ENCODE peak calls at places on chromosome 15, in eight cellular contexts. V, K, O, B, U, S, D and I are unnamed samples.
A peak's percentile ranks its signal among the peaks of the same experiment; 100 is the strongest.

GRCh38 chr15:92733934-92734521 is 78.5 kb upstream of the FAM174B start:
- DNase-seq in U (no peak), B (no peak), K (peak; percentile 25), D (no peak), V (peak; percentile 11), O (peak; percentile 21), S (no peak), I (no peak)

GRCh38 chr15:87816811-87817210 is 439.7 kb downstream of the NTRK3 start:
- DNase-seq in S (no peak), U (no peak), D (peak; percentile 2), B (no peak), O (no peak), K (peak; percentile 94), V (peak; percentile 99), I (peak; percentile 48)

GRCh38 chr15:57334257-57334656 is 42.0 kb upstream of the CGNL1 start:
- DNase-seq in U (no peak), V (peak; percentile 31), S (no peak), B (no peak), K (no peak), O (no peak), D (no peak), I (no peak)

GRCh38 chr15:43239732-43240491 is 19.1 kb upstream of the EPB42 start:
- DNase-seq in K (no peak), U (no peak), V (no peak), D (no peak), O (no peak), S (no peak), B (peak; percentile 21), I (no peak)

GRCh38 chr15:45715528-45715927 is 80.7 kb downstream of the SQOR start:
- DNase-seq in S (no peak), U (no peak), B (no peak), V (peak; percentile 32), D (no peak), K (no peak), O (no peak), I (no peak)

GRCh38 chr15:57611119-57611518 is 19.4 kb downstream of the MYZAP start:
- DNase-seq in K (no peak), O (no peak), D (no peak), B (no peak), V (no peak), S (no peak), U (no peak), I (no peak)

GRCh38 chr15:98920091-98920880 is 87.3 kb downstream of the PGPEP1L start:
- DNase-seq in B (no peak), U (no peak), D (no peak), K (no peak), O (no peak), V (no peak), S (no peak), I (no peak)

GRCh38 chr15:45732544-45733130 is 97.8 kb downstream of the SQOR start:
- DNase-seq in B (no peak), K (no peak), S (no peak), U (no peak), V (no peak), O (peak; percentile 34), D (no peak), I (peak; percentile 22)

GRCh38 chr15:100373942-100374341 is 32.2 kb upstream of the ADAMTS17 start:
- DNase-seq in O (no peak), K (no peak), B (no peak), D (no peak), U (no peak), V (no peak), S (no peak), I (no peak)

GRCh38 chr15:73081321-73081958 is 29.2 kb downstream of the NEO1 start:
- DNase-seq in U (no peak), D (peak; percentile 47), B (no peak), S (no peak), O (no peak), K (peak; percentile 67), V (peak; percentile 71), I (no peak)

GRCh38 chr15:100945006-100945405 is 25.8 kb downstream of the LRRK1 start:
- DNase-seq in D (no peak), K (peak; percentile 27), S (no peak), U (no peak), V (peak; percentile 47), O (no peak), B (no peak), I (no peak)

GRCh38 chr15:41919201-41919820 is 25.5 kb upstream of the SPTBN5 start:
- DNase-seq in O (no peak), D (no peak), V (no peak), K (no peak), B (no peak), U (no peak), S (no peak), I (no peak)

GRCh38 chr15:29669823-29670222 is 152.4 kb downstream of the TJP1 start:
- DNase-seq in O (no peak), U (no peak), K (peak; percentile 39), V (peak; percentile 34), S (no peak), B (peak; percentile 34), D (no peak), I (no peak)

GRCh38 chr15:39438260-39438659 is 142.6 kb upstream of the THBS1 start:
- DNase-seq in S (no peak), O (peak; percentile 58), U (peak; percentile 56), V (no peak), B (no peak), D (no peak), K (no peak), I (no peak)

GRCh38 chr15:39435244-39435643 is 145.6 kb upstream of the THBS1 start:
- DNase-seq in D (no peak), O (no peak), S (no peak), V (no peak), K (no peak), U (no peak), B (no peak), I (no peak)

GRCh38 chr15:39442898-39443297 is 138.0 kb upstream of the THBS1 start:
- DNase-seq in U (no peak), K (no peak), V (no peak), S (no peak), B (no peak), D (no peak), O (no peak), I (no peak)

GRCh38 chr15:39434751-39435238 is 146.1 kb upstream of the THBS1 start:
- DNase-seq in K (no peak), S (no peak), B (no peak), U (no peak), D (no peak), V (no peak), O (no peak), I (no peak)

DNA sequence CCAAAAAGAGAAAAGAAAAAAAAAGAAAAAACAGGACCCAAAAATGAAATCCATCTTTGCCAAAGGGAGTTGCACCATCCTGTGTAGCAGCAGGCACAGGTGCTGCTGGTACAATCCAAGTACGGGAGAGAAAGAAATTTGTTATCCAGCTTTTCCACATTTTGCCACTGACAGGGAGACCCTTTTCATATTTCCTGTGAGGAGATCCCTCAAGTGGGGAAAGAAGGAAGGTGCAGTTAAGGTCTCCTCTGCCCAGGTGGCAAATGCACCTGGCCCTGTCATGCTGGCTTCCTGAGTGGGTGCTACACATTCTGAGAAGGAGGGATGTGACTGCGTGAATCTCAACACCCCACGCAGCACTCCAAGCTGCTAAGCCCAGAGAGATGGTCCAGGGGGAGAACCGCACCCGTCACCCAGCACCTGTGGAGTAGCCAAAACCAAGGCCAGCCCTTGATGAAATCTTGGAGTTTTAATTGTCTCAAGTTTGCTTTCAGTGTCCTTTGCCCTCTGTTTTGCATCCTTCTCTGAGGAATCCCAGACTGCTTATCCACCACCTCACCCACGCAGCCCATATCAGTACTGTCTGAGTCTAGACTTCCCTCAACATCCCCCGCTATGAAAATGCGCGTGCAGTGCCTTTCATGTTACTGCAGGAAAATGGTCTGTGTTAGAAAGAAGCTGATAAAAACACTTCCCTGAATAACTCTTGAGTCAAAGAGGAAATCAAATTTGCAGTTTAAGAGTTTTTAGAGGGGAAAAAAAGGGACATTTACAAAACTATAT is 141.9 kb upstream of the THBS1 start:
- DNase-seq in O (no peak), B (no peak), V (peak; percentile 40), K (no peak), S (no peak), U (no peak), D (no peak), I (no peak)
- TF ChIP-seq CTCF in O (no peak), B (no peak), V (peak; percentile 9), K (no peak), S (no peak), U (no peak), D (peak; percentile 23), I (peak; percentile 33)

GRCh38 chr15:82571722-82572222 is 31.5 kb upstream of the RPS17 start:
- DNase-seq in V (peak; percentile 83), D (no peak), K (peak; percentile 77), S (no peak), O (peak; percentile 53), U (peak; percentile 80), B (peak; percentile 69), I (peak; percentile 31)
- H3K4me3 ChIP-seq in V (peak overlapping the region; percentile 36), D (no peak overlapping the region), K (peak overlapping the region; percentile 65), S (no peak overlapping the region), O (peak overlapping the region; percentile 63), U (peak overlapping the region; percentile 46), B (peak overlapping the region; percentile 50), I (peak overlapping the region; percentile 48)

DNA sequence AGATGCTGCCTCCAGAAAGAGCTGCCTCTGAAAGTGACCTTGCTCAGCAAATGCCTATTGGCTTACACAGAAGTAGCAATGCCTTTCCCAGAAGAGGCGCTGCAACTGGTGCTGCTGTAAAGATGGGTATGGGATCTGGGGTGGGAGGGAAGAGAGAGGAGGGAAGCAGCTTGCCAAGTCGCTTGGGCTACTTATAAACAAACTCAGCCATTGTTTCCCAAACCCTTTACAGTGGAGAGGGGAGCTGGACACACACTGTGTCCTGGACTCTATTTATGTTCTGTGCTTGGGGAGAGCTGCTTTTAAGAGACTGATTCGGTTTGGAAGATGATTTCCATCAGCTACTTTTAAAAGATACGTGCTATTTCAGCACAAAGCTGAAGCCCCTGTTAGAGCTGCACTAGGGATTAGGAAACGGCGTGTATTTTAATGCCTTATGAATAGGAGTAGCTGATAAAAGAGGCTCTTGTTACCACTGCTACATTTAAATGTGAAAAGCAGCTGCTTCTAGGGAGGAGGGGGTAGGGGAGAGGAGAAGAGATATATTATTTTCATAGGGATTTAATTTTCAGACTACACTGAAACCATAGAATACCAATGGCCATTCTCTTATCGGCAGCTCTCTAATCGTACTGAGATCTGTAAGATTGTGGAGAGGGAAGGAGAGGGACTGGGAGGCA is 440.6 kb downstream of the MCTP2 start:
- DNase-seq in K (no peak), D (no peak), U (no peak), O (no peak), S (no peak), B (no peak), V (peak; percentile 6), I (no peak)
- TF ChIP-seq CTCF in K (no peak), D (peak; percentile 20), U (no peak), O (no peak), S (no peak), B (no peak), V (no peak), I (peak; percentile 19)

DNA sequence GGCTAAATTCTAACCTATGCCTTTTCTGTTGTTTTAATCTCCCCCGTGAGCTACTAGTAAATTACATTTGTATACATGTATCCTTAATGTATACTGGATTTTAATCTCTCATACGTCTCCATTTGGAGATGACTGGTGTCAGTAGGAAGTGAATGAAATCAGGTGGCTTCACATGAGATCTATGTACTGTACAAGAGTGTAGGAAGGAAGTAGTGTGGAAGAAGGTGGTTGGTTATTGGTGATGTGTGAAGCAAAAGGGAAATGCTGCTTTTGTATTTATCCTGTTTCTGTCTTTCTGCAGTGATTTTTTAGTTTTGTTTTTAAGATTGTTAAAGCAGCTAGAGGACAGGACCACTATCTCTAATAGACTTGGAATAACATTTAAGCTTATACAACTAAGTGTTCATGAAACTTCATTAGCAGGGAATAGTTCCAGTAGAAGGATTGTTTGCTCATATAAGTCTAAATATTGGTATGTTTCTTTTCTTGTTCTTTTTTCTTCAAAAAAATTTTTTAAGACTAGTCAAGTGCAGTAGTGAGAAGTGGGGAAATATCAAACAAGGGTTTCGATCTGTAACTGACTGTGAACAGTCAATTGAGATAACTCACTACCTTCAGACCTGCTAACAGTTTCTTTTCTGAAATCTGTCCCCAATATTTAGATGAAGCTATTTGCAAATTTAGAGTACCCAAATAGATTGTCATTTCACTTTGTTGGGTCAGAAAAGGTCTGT is 15.3 kb downstream of the SNX1 start:
- DNase-seq in V (no peak), B (no peak), D (no peak), O (no peak), S (no peak), U (no peak), K (no peak), I (no peak)
- H3K4me3 ChIP-seq in V (no peak overlapping the region), B (no peak overlapping the region), D (no peak overlapping the region), O (no peak overlapping the region), S (peak overlapping the region; percentile 11), U (no peak overlapping the region), K (no peak overlapping the region), I (no peak overlapping the region)